ENCODE peak calls at places on chromosome 10, in six cellular contexts. F is fibroblast of lung, P is neural progenitor cell, E is psoas muscle, Q is IMR-90, B is PC-9. X is an unnamed sample.

GRCh38 chr10:126119591-126119990 is 223.2 kb downstream of the FANK1 start:
- DNase-seq in B (no peak), F (peak; percentile 50), Q (peak; percentile 11), E (no peak), P (no peak), X (no peak)

GRCh38 chr10:31838709-31839108 is 89.9 kb downstream of the ARHGAP12 start:
- DNase-seq in E (no peak), B (no peak), Q (no peak), P (peak; percentile 8), F (no peak), X (no peak)

GRCh38 chr10:129455625-129456024 is 11.4 kb upstream of the MGMT start:
- DNase-seq in Q (no peak), P (no peak), B (no peak), E (no peak), F (no peak), X (no peak)

GRCh38 chr10:62076872-62077271 is 175.4 kb downstream of the ARID5B start:
- DNase-seq in P (no peak), F (peak; percentile 93), Q (peak; percentile 91), B (peak; percentile 59), E (no peak), X (no peak)

GRCh38 chr10:127135844-127136577 is 60.4 kb downstream of the INSYN2A start:
- DNase-seq in E (no peak), F (no peak), B (no peak), P (no peak), Q (no peak), X (no peak)

GRCh38 chr10:13775786-13776780 is 189.3 kb downstream of the PRPF18 start:
- DNase-seq in P (no peak), E (no peak), Q (peak; percentile 93), B (no peak), F (peak; percentile 94), X (no peak)

GRCh38 chr10:104479906-104480579 is 126.4 kb downstream of the CFAP58 start:
- DNase-seq in P (no peak), E (no peak), B (no peak), Q (no peak), F (no peak), X (no peak)

GRCh38 chr10:15393417-15393816 is 22.3 kb upstream of the FAM171A1 start:
- DNase-seq in P (no peak), E (no peak), F (no peak), B (no peak), Q (no peak), X (no peak)

GRCh38 chr10:27207350-27207749 is 33.2 kb downstream of the ACBD5 start:
- DNase-seq in F (peak; percentile 47), Q (peak; percentile 72), E (no peak), B (no peak), P (no peak), X (no peak)

GRCh38 chr10:84149854-84150253 is 10.5 kb downstream of the GHITM start:
- DNase-seq in E (no peak), B (no peak), F (no peak), Q (no peak), P (no peak), X (no peak)

GRCh38 chr10:30435068-30435422 is 1.1 kb downstream of the MAP3K8 start:
- DNase-seq in E (no peak), F (peak; percentile 76), Q (peak; percentile 52), P (peak; percentile 37), B (no peak), X (no peak)

GRCh38 chr10:122637371-122637770 is 62.3 kb downstream of the C10orf120 start:
- DNase-seq in E (no peak), B (no peak), F (no peak), Q (no peak), P (no peak), X (no peak)

GRCh38 chr10:118754132-118754555 is 626 bp downstream of the CACUL1 start:
- DNase-seq in Q (no peak), B (peak; percentile 49), P (peak; percentile 83), E (peak; percentile 81), F (peak; percentile 30), X (peak; percentile 20)

GRCh38 chr10:61248013-61248412 is 205.2 kb downstream of the TMEM26 start:
- DNase-seq in B (no peak), E (no peak), P (no peak), Q (no peak), F (no peak), X (no peak)

GRCh38 chr10:89278034-89278535 is 23.8 kb upstream of the IFIT2 start:
- DNase-seq in E (no peak), P (no peak), Q (peak; percentile 98), F (peak; percentile 97), B (peak; percentile 69), X (no peak)

GRCh38 chr10:5518143-5518542 is 6.6 kb upstream of the CALML3 start:
- DNase-seq in B (no peak), P (no peak), F (no peak), Q (no peak), E (no peak), X (no peak)

GRCh38 chr10:131073469-131074060 is 238.0 kb downstream of the TCERG1L start:
- DNase-seq in P (no peak), B (no peak), F (no peak), E (no peak), Q (no peak), X (no peak)

GRCh38 chr10:131846224-131847101 is 54.3 kb upstream of the PPP2R2D start:
- DNase-seq in Q (no peak), F (no peak), E (peak; percentile 45), P (no peak), B (no peak), X (no peak)

GRCh38 chr10:23294638-23295247 is 49.9 kb downstream of the C10orf67 start:
- DNase-seq in E (no peak), P (peak; percentile 12), Q (peak; percentile 16), B (no peak), F (no peak), X (no peak)

GRCh38 chr10:132363921-132364593 is 32.1 kb downstream of the LRRC27 start:
- DNase-seq in P (peak; percentile 58), Q (no peak), E (no peak), F (peak; percentile 61), B (no peak), X (no peak)

GRCh38 chr10:90308223-90308622 is 549.6 kb downstream of the HTR7 start:
- DNase-seq in B (no peak), E (no peak), Q (peak; percentile 70), P (no peak), F (peak; percentile 95), X (no peak)

GRCh38 chr10:4354382-4354812 is 471.6 kb upstream of the AKR1E2 start:
- DNase-seq in P (no peak), Q (peak; percentile 36), F (peak; percentile 76), E (no peak), B (peak; percentile 47), X (no peak)

DNA sequence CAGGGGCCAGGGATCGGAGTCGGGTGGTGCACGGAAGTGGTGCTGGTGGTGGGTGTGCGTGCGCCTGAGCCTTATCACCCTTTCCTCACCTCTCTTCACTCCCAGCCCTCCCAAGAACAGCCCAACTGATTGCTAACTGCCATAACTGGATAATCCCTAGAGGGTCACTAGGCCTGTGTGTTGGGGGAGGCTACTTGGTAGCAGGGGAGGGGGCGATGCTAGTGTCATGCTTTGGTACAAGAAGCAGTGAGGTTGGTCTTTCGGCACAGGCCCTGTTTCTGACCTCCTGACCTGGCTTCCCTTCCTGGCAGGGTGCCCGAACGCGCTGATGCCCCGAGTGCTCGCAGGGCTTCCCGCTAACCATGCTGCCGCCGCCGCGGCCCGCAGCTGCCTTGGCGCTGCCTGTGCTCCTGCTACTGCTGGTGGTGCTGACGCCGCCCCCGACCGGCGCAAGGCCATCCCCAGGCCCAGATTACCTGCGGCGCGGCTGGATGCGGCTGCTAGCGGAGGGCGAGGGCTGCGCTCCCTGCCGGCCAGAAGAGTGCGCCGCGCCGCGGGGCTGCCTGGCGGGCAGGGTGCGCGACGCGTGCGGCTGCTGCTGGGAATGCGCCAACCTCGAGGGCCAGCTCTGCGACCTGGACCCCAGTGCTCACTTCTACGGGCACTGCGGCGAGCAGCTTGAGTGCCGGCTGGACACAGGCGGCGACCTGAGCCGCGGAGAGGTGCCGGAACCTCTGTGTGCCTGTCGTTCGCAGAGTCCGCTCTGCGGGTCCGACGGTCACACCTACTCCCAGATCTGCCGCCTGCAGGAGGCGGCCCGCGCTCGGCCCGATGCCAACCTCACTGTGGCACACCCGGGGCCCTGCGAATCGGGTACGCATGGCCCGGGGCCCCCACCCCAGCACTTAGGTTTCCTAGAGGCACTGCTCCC is 707 bp downstream of the KAZALD1 start:
- DNase-seq in B (peak; percentile 62), Q (peak; percentile 43), E (peak; percentile 79), F (peak; percentile 54), P (peak; percentile 90), X (peak; percentile 28)
- H3K4me3 ChIP-seq in B (peak overlapping the region; percentile 62), Q (peak overlapping the region; percentile 81), E (peak overlapping the region; percentile 97), F (peak overlapping the region; percentile 66), P (peak overlapping the region; percentile 85), X (peak overlapping the region; percentile 35)

GRCh38 chr10:70584941-70585544 is 17.5 kb downstream of the PRF1 start:
- DNase-seq in B (no peak), E (no peak), F (peak; percentile 33), Q (no peak), P (peak; percentile 80), X (no peak)

GRCh38 chr10:70587045-70587658 is 15.4 kb downstream of the PRF1 start:
- DNase-seq in Q (no peak), F (no peak), B (no peak), E (no peak), P (no peak), X (no peak)

GRCh38 chr10:70585555-70586243 is 16.8 kb downstream of the PRF1 start:
- DNase-seq in F (no peak), Q (no peak), B (no peak), P (no peak), E (no peak), X (no peak)

GRCh38 chr10:70588255-70588654 is 14.3 kb downstream of the PRF1 start:
- DNase-seq in Q (no peak), F (no peak), P (no peak), E (no peak), B (no peak), X (no peak)

GRCh38 chr10:70586348-70586930 is 16.1 kb downstream of the PRF1 start:
- DNase-seq in Q (no peak), E (no peak), B (no peak), P (no peak), F (no peak), X (no peak)
- H3K4me1 ChIP-seq in Q (peaks cover 3% of the 10 kb centered on the region), E (no peaks in the 10 kb centered on the region), B (no peaks in the 10 kb centered on the region), P (peaks cover 26% of the 10 kb centered on the region), F (no peaks in the 10 kb centered on the region), X (no peaks in the 10 kb centered on the region)

GRCh38 chr10:47165168-47165710 is 134.8 kb upstream of the GDF10 start:
- DNase-seq in Q (no peak), E (no peak), P (no peak), F (no peak), B (no peak), X (no peak)
- H3K4me3 ChIP-seq in Q (no peak overlapping the region), E (peak overlapping the region; percentile 26), P (no peak overlapping the region), F (no peak overlapping the region), B (no peak overlapping the region), X (peak overlapping the region; percentile 65)

DNA sequence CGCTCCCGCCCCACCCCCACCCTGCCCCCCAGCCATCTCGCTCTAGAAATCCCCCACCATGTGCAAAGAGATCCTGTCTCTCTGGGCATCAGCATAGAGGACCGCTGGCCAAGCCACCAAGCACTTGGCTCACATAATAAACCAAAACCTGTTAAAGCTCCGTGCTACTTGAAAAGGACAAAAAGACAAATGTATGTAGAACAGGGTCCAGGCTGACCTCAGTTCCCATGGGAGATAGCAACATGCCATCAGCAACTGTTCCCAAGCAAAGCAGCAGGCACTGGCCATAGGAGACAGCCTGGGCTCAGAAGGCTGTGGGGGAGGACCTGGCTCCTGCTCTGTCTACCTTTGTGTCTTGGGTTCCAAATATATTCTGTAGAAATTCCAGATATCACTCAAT is 38.4 kb upstream of the GDF10 start:
- DNase-seq in B (no peak), F (no peak), Q (no peak), P (no peak), E (no peak), X (no peak)
- H3K4me1 ChIP-seq in B (no peaks in the 10 kb centered on the region), F (no peaks in the 10 kb centered on the region), Q (peaks cover 2% of the 10 kb centered on the region), P (no peaks in the 10 kb centered on the region), E (no peaks in the 10 kb centered on the region), X (peaks cover 55% of the 10 kb centered on the region)

GRCh38 chr10:99845837-99846382 is 63.5 kb downstream of the ABCC2 start:
- DNase-seq in P (peak; percentile 88), Q (peak; percentile 94), B (peak; percentile 39), E (peak; percentile 70), F (peak; percentile 90), X (peak; percentile 63)
- H3K4me3 ChIP-seq in P (peak overlapping the region; percentile 38), Q (no peak overlapping the region), B (no peak overlapping the region), E (peak overlapping the region; percentile 36), F (peak overlapping the region; percentile 24), X (peak overlapping the region; percentile 11)

X was measured in effector memory CD4-positive, alpha-beta T cell.